ENCODE peak calls at places on chromosomes 1 and 21, in four cellular contexts. Y is GM23338; L is small intestine; N is effector memory CD4-positive, alpha-beta T cell. A is an unnamed sample. For H3K4me1 and H3K27me3, the result is how much of the 10 kb centered on the place peaks cover.

GRCh38 chr1:232226197-232226681 is 403.7 kb downstream of the SIPA1L2 start:
- DNase-seq in Y (peak), L (peak), N (no peak), A (no peak)

GRCh38 chr1:163035791-163036249 is 33.3 kb upstream of the RGS4 start:
- DNase-seq in Y (no peak), L (no peak), N (no peak), A (no peak)

GRCh38 chr1:16046865-16047264 is 3.3 kb downstream of the CLCNKB start:
- DNase-seq in Y (no peak), L (no peak), N (no peak), A (no peak)

GRCh38 chr1:54028306-54029251 is 10.6 kb upstream of the LDLRAD1 start:
- DNase-seq in Y (no peak), L (peak), N (no peak), A (no peak)

GRCh38 chr1:160410412-160411005 is 10.1 kb downstream of the VANGL2 start:
- DNase-seq in Y (peak), L (no peak), N (no peak), A (peak)

GRCh38 chr1:218350022-218350525 is 4.9 kb downstream of the TGFB2 start:
- DNase-seq in Y (no peak), L (no peak), N (no peak), A (no peak)

GRCh38 chr1:221991221-221991620 is 249.3 kb upstream of the DUSP10 start:
- DNase-seq in Y (no peak), L (no peak), N (no peak), A (no peak)

GRCh38 chr1:155740995-155741394 is 52.1 kb downstream of the DAP3 start:
- DNase-seq in Y (no peak), L (no peak), N (no peak), A (no peak)

GRCh38 chr1:164504699-164505098 is 54.3 kb upstream of the PBX1 start:
- DNase-seq in Y (no peak), L (no peak), N (no peak), A (no peak)

GRCh38 chr1:10973956-10974881 is 38.2 kb upstream of the TARDBP start:
- DNase-seq in Y (no peak), L (no peak), N (no peak), A (no peak)

GRCh38 chr1:183191833-183192232 is 5.8 kb downstream of the LAMC2 start:
- DNase-seq in Y (no peak), L (no peak), N (no peak), A (no peak)

GRCh38 chr1:23625459-23625858 is 66.1 kb upstream of the RPL11 start:
- DNase-seq in Y (no peak), L (no peak), N (no peak), A (no peak)

GRCh38 chr1:32874860-32875793 is 4.4 kb upstream of the FNDC5 start:
- DNase-seq in Y (no peak), L (no peak), N (no peak), A (no peak)

GRCh38 chr1:208207388-208208131 is 36.6 kb downstream of the PLXNA2 start:
- DNase-seq in Y (peak), L (no peak), N (no peak), A (peak)

GRCh38 chr1:174742805-174743653 is 256.7 kb upstream of the CACYBP start:
- DNase-seq in Y (no peak), L (no peak), N (no peak), A (no peak)

GRCh38 chr1:154749078-154749760 is 120.9 kb downstream of the KCNN3 start:
- DNase-seq in Y (peak), L (peak), N (no peak), A (no peak)

GRCh38 chr1:201791051-201791774 is 37.7 kb upstream of the IPO9 start:
- DNase-seq in Y (no peak), L (no peak), N (no peak), A (no peak)

GRCh38 chr1:209490013-209490412 is 93.5 kb upstream of the CAMK1G start:
- DNase-seq in Y (peak), L (no peak), N (no peak), A (no peak)

GRCh38 chr21:30831194-30831765 is 1.7 kb upstream of the KRTAP7-1 start:
- DNase-seq in Y (peak), L (peak), N (peak), A (no peak)

GRCh38 chr1:48109390-48110009 is 112.3 kb upstream of the TRABD2B start:
- DNase-seq in Y (peak), L (peak), N (no peak), A (no peak)

GRCh38 chr1:42943728-42944127 is 14.9 kb downstream of the SLC2A1 start:
- DNase-seq in Y (no peak), L (no peak), N (no peak), A (no peak)
- H3K4me1 ChIP-seq in Y (under half), L (under half), N (half or more), A (under half)

DNA sequence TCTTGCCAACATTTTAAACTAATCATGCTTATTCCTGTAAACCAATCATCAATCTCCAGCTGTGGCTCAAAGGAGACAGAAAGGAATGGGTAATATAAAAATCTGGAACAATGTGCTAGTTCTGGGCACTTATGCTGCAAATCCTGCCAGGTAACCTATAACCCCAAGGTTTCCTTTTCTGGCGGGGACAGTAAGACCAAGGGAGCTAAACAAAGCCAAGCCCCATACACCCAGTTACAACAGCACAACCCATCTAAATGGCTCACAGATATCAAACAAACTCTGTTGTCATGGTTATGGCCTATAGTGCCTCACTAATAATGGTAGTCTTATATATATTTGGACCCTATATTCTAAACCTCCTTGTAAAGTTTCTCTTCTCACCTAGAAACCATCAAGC is 36.9 kb upstream of the CTBS start:
- DNase-seq in Y (no peak), L (no peak), N (no peak), A (no peak)
- H3K27me3 ChIP-seq in Y (under half), L (under half), N (under half), A (under half)

DNA sequence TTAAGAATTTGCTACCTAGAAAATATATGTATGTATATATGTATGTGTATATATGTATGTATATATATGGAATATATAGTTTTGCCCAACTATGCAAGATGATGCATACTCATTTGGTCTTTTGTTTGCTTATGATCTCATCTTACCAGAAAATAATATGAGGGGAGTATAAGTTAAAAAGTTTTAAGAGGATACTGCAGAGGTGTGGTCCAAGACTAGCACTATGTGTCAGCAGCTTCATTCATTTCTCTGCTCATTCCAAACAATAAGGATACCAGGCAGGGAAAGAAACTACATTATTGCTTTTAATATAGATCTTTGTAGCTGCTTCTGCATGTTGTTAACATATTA is 22.8 kb downstream of the RCOR3 start:
- DNase-seq in Y (no peak), L (no peak), N (no peak), A (no peak)
- H3K4me1 ChIP-seq in Y (under half), L (under half), N (under half), A (under half)

DNA sequence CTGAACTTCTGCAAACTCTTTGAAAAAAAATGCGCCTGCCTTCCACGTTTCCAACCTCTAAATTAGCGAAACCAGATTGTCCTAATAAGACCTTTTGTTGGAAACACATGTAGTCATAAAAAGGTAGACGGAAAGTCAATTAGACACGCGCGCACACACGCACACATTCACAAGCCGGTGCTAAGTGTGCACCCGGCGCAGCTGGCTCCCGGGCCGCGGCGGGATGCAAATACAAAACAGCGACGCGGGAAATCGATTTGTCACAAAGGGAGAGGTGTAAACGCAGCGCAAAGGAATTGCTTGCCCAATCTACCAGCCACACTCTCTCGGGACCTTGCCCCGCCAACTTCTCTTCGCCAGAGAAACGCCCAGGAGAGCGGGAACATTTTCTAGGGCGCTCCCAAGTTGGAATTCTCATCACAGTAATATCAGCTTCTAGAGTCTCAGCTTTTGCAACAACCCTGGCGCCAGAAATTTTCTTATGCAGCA is 4.4 kb downstream of the PRRX1 start:
- DNase-seq in Y (peak), L (peak), N (no peak), A (no peak)
- H3K27me3 ChIP-seq in Y (half or more), L (under half), N (under half), A (under half)

GRCh38 chr1:224312025-224312424 is 17.9 kb downstream of the NVL start:
- DNase-seq in Y (no peak), L (no peak), N (no peak), A (no peak)

GRCh38 chr1:224317383-224318045 is 12.5 kb downstream of the NVL start:
- DNase-seq in Y (no peak), L (no peak), N (no peak), A (no peak)
- H3K4me1 ChIP-seq in Y (under half), L (under half), N (under half), A (under half)

A was measured in right cardiac atrium.